ENCODE peak calls at places on chromosome 21, in eight cellular contexts. B is PC-9, A is testis, Q is tibial nerve, R is aorta, M is tibial artery, U is left lung, I is right atrium auricular region. H is an unnamed sample. For H3K4me1, the result is how much of the 10 kb centered on the place peaks cover.

GRCh38 chr21:26892151-26892550 is 46.9 kb upstream of the ADAMTS1 start:
- DNase-seq in B (no peak), A (no peak), Q (no peak), R (no peak), M (no peak), U (no peak), I (no peak), H (no peak)

GRCh38 chr21:42513151-42513984 is at the start of gene SLC37A1:
- DNase-seq in B (no peak), A (peak), Q (no peak), R (no peak), M (peak), U (no peak), I (no peak), H (peak)

GRCh38 chr21:46071082-46071481 is 26.8 kb upstream of the COL6A2 start:
- DNase-seq in B (no peak), A (no peak), Q (no peak), R (peak), M (peak), U (peak), I (peak), H (peak)

GRCh38 chr21:18940791-18941190 is 537.2 kb upstream of the TMPRSS15 start:
- DNase-seq in B (no peak), A (no peak), Q (no peak), R (no peak), M (no peak), U (no peak), I (no peak), H (no peak)

GRCh38 chr21:46295996-46296752 is 10.0 kb downstream of the YBEY start:
- DNase-seq in B (no peak), A (peak), Q (peak), R (peak), M (peak), U (peak), I (peak), H (peak)

GRCh38 chr21:45209685-45210284 is 77.9 kb downstream of the POFUT2 start:
- DNase-seq in B (no peak), A (no peak), Q (no peak), R (no peak), M (no peak), U (no peak), I (no peak), H (no peak)

GRCh38 chr21:43986544-43987451 is 25.3 kb upstream of the TRAPPC10 start:
- DNase-seq in B (no peak), A (no peak), Q (no peak), R (no peak), M (no peak), U (no peak), I (no peak), H (no peak)

GRCh38 chr21:36756527-36756926 is 57.6 kb downstream of the SIM2 start:
- DNase-seq in B (peak), A (no peak), Q (no peak), R (no peak), M (peak), U (no peak), I (no peak), H (no peak)

GRCh38 chr21:44890961-44891541 is 17.6 kb upstream of the PTTG1IP start:
- DNase-seq in B (no peak), A (no peak), Q (no peak), R (no peak), M (no peak), U (no peak), I (no peak), H (no peak)

GRCh38 chr21:15751561-15751960 is 21.8 kb downstream of the USP25 start:
- DNase-seq in B (no peak), A (no peak), Q (no peak), R (no peak), M (no peak), U (no peak), I (no peak), H (no peak)

GRCh38 chr21:15752763-15753407 is 23.1 kb downstream of the USP25 start:
- DNase-seq in B (no peak), A (no peak), Q (no peak), R (no peak), M (no peak), U (no peak), I (no peak), H (no peak)

GRCh38 chr21:15749045-15749867 is 19.5 kb downstream of the USP25 start:
- DNase-seq in B (no peak), A (no peak), Q (no peak), R (no peak), M (no peak), U (no peak), I (no peak), H (no peak)

GRCh38 chr21:15749868-15750174 is 20.0 kb downstream of the USP25 start:
- DNase-seq in B (no peak), A (no peak), Q (no peak), R (no peak), M (no peak), U (no peak), I (no peak), H (no peak)

GRCh38 chr21:15751037-15751436 is 21.3 kb downstream of the USP25 start:
- DNase-seq in B (no peak), A (no peak), Q (no peak), R (no peak), M (no peak), U (no peak), I (no peak), H (no peak)
- H3K4me1 ChIP-seq in B (under half), A (under half), Q (under half), R (under half), M (under half), U (half or more), I (under half), H (half or more)

GRCh38 chr21:38376693-38377092 is 119.9 kb downstream of the KCNJ15 start:
- DNase-seq in B (no peak), A (peak), Q (no peak), R (peak), M (no peak), U (no peak), I (peak), H (no peak)
- H3K27ac ChIP-seq in B (no peak), A (no peak), Q (no peak), R (no peak), M (peak), U (peak), I (no peak), H (no peak)

GRCh38 chr21:34510148-34511142 is 1.6 kb downstream of the KCNE1 start:
- DNase-seq in B (peak), A (peak), Q (peak), R (peak), M (peak), U (peak), I (peak), H (no peak)

GRCh38 chr21:34511787-34512451 is at the start of gene KCNE1:
- DNase-seq in B (no peak), A (peak), Q (no peak), R (no peak), M (peak), U (peak), I (peak), H (no peak)

GRCh38 chr21:34511154-34511553 is 856 bp downstream of the KCNE1 start:
- DNase-seq in B (no peak), A (no peak), Q (no peak), R (no peak), M (no peak), U (no peak), I (peak), H (no peak)

GRCh38 chr21:34513109-34513675 is 1.2 kb upstream of the KCNE1 start:
- DNase-seq in B (no peak), A (no peak), Q (no peak), R (no peak), M (no peak), U (no peak), I (peak), H (no peak)

GRCh38 chr21:34509151-34509550 is 2.9 kb downstream of the KCNE1 start:
- DNase-seq in B (no peak), A (no peak), Q (no peak), R (no peak), M (no peak), U (no peak), I (peak), H (no peak)
- H3K4me1 ChIP-seq in B (under half), A (under half), Q (under half), R (under half), M (under half), U (under half), I (under half), H (under half)

GRCh38 chr21:16243396-16243795 is 513.6 kb downstream of the USP25 start:
- DNase-seq in B (no peak), A (no peak), Q (no peak), R (no peak), M (no peak), U (no peak), I (no peak), H (no peak)
- H3K27ac ChIP-seq in B (no peak), A (no peak), Q (no peak), R (no peak), M (peak), U (no peak), I (no peak), H (no peak)

GRCh38 chr21:35511298-35512162 is 462.4 kb upstream of the RUNX1 start:
- DNase-seq in B (peak), A (no peak), Q (no peak), R (no peak), M (no peak), U (no peak), I (no peak), H (no peak)

GRCh38 chr21:35509004-35509704 is 460.1 kb upstream of the RUNX1 start:
- DNase-seq in B (no peak), A (no peak), Q (no peak), R (no peak), M (no peak), U (no peak), I (no peak), H (no peak)

GRCh38 chr21:35510294-35510693 is 461.2 kb upstream of the RUNX1 start:
- DNase-seq in B (no peak), A (no peak), Q (no peak), R (no peak), M (no peak), U (no peak), I (no peak), H (no peak)

GRCh38 chr21:35506352-35506751 is 457.2 kb upstream of the RUNX1 start:
- DNase-seq in B (no peak), A (no peak), Q (no peak), R (no peak), M (no peak), U (no peak), I (no peak), H (no peak)

DNA sequence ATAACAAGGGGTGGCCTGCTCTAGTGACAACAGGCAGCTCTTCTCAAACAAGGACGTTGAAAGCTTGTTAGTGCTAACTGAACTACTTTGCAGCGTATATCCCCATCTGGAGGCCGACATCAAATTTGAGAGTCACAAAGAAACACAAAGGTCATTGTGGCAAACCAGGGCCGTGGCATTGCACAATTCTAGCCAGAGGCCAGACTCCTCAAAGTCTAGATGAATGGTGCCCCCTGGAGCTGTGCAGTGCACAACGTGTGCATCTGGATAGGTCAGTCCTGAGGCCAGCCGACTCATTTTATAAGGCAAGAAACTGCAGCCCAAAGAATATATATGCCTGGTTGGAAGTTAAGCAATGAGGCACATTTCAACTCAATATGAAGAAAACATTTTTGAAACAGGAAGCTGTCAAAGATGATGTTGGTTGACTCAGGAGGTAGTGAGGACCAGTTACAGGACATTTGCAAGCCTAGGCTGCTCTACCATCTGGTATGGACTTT is 459.3 kb upstream of the RUNX1 start:
- DNase-seq in B (peak), A (peak), Q (peak), R (no peak), M (peak), U (peak), I (peak), H (no peak)
- H3K4me1 ChIP-seq in B (under half), A (under half), Q (under half), R (under half), M (under half), U (under half), I (under half), H (under half)

GRCh38 chr21:32549454-32549853 is 35.9 kb downstream of the TCP10L start:
- DNase-seq in B (no peak), A (no peak), Q (no peak), R (no peak), M (no peak), U (no peak), I (no peak), H (no peak)
- H3K27ac ChIP-seq in B (no peak), A (no peak), Q (no peak), R (no peak), M (no peak), U (no peak), I (no peak), H (no peak)

DNA sequence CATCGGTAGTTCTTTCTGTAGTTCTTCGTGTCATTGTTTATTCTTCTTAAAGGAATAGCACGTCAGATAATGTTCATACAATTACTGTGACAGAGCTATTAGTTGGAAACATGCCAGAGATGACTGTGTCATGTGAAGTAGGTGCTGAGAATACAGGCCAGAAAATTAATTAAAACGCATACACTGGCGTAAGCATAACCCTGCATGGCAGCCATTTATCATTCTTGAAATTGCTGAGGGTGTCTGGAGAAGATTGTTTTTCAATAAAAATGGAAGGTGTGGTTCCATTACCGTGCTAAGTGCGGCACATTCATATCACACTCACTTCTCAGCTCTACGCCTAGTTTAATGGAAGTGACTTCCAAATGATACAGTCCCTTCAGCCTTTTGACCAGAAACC is 7.8 kb downstream of the ETS2 start:
- DNase-seq in B (no peak), A (no peak), Q (no peak), R (no peak), M (no peak), U (no peak), I (no peak), H (no peak)
- H3K4me1 ChIP-seq in B (under half), A (under half), Q (under half), R (under half), M (under half), U (half or more), I (under half), H (under half)

GRCh38 chr21:15421521-15421920 is 308.3 kb upstream of the USP25 start:
- DNase-seq in B (no peak), A (no peak), Q (no peak), R (no peak), M (no peak), U (no peak), I (no peak), H (no peak)
- H3K27ac ChIP-seq in B (no peak), A (no peak), Q (no peak), R (no peak), M (no peak), U (no peak), I (no peak), H (no peak)

H was measured in CD8-positive, alpha-beta memory T cell.